ENCODE peak calls at places on chromosomes 11 and 22, in ten cellular contexts. G is HCT116, V is GM12878, Z is A549, F is Peyer's patch, L is tibial nerve, Q is transverse colon, W is esophagus muscularis mucosa, Y is sigmoid colon, B is body of pancreas. S is an unnamed sample.
A peak's percentile ranks its signal among the peaks of the same experiment; 100 is the strongest.

GRCh38 chr11:3010004-3010403 is 17.9 kb upstream of the NAP1L4 start:
- DNase-seq in G (no peak), V (no peak), Z (no peak), F (no peak), L (no peak), Q (no peak), W (no peak), Y (no peak), B (no peak), S (no peak)

GRCh38 chr11:67436459-67437081 is 912 bp downstream of the PTPRCAP start:
- DNase-seq in G (no peak), V (peak; percentile 75), Z (no peak), F (peak; percentile 89), L (no peak), Q (peak; percentile 78), W (no peak), Y (no peak), B (no peak), S (peak; percentile 55)

GRCh38 chr11:65869643-65870306 is 2.8 kb downstream of the EFEMP2 start:
- DNase-seq in G (no peak), V (no peak), Z (no peak), F (no peak), L (no peak), Q (no peak), W (no peak), Y (peak; percentile 69), B (peak; percentile 12), S (no peak)

GRCh38 chr22:37669586-37669985 is 5.8 kb upstream of the LGALS1 start:
- DNase-seq in G (no peak), V (no peak), Z (no peak), F (no peak), L (no peak), Q (no peak), W (no peak), Y (no peak), B (no peak), S (no peak)

GRCh38 chr11:74806267-74806666 is 57.6 kb downstream of the RNF169 start:
- DNase-seq in G (no peak), V (no peak), Z (peak; percentile 38), F (no peak), L (no peak), Q (no peak), W (no peak), Y (no peak), B (no peak), S (no peak)

GRCh38 chr22:49618689-49618953 is 209.1 kb downstream of the BRD1 start:
- DNase-seq in G (no peak), V (no peak), Z (no peak), F (no peak), L (no peak), Q (no peak), W (no peak), Y (peak; percentile 44), B (peak; percentile 8), S (no peak)

GRCh38 chr11:103907548-103908455 is 128.6 kb upstream of the DDI1 start:
- DNase-seq in G (no peak), V (no peak), Z (no peak), F (no peak), L (no peak), Q (no peak), W (no peak), Y (no peak), B (no peak), S (no peak)

GRCh38 chr11:68373189-68373809 is 60.9 kb downstream of the LRP5 start:
- DNase-seq in G (no peak), V (no peak), Z (no peak), F (no peak), L (no peak), Q (no peak), W (no peak), Y (no peak), B (no peak), S (peak; percentile 69)

GRCh38 chr11:46293616-46294015 is 16.2 kb downstream of the CREB3L1 start:
- DNase-seq in G (no peak), V (no peak), Z (no peak), F (no peak), L (no peak), Q (no peak), W (no peak), Y (no peak), B (no peak), S (no peak)

GRCh38 chr11:113401718-113402117 is 14.1 kb downstream of the ANKK1 start:
- DNase-seq in G (peak; percentile 32), V (no peak), Z (peak; percentile 51), F (peak; percentile 61), L (no peak), Q (peak; percentile 70), W (no peak), Y (no peak), B (peak; percentile 76), S (no peak)

GRCh38 chr11:3225159-3225758 is 6.6 kb upstream of the MRGPRG start:
- DNase-seq in G (no peak), V (no peak), Z (no peak), F (no peak), L (no peak), Q (no peak), W (no peak), Y (peak; percentile 58), B (peak; percentile 8), S (no peak)

GRCh38 chr11:107385361-107385982 is 72.2 kb downstream of the CWF19L2 start:
- DNase-seq in G (peak; percentile 29), V (no peak), Z (peak; percentile 2), F (no peak), L (no peak), Q (no peak), W (no peak), Y (no peak), B (no peak), S (no peak)

GRCh38 chr22:19483481-19484244 is 3.9 kb downstream of the CDC45 start:
- DNase-seq in G (no peak), V (no peak), Z (no peak), F (no peak), L (no peak), Q (no peak), W (no peak), Y (no peak), B (no peak), S (no peak)

GRCh38 chr11:69644071-69644961 is 3.4 kb downstream of the CCND1 start:
- DNase-seq in G (no peak), V (no peak), Z (peak; percentile 79), F (no peak), L (peak; percentile 49), Q (peak; percentile 67), W (no peak), Y (peak; percentile 86), B (peak; percentile 74), S (peak; percentile 65)

GRCh38 chr22:42717197-42717967 is 3.3 kb downstream of the A4GALT start:
- DNase-seq in G (no peak), V (no peak), Z (peak; percentile 66), F (no peak), L (no peak), Q (no peak), W (no peak), Y (no peak), B (no peak), S (peak; percentile 82)
- TF ChIP-seq POLR2A in G (no peak), V (no peak), Z (no peak), F (no peak), L (no peak), Q (no peak), W (no peak), Y (no peak), B (no peak), S (no peak)

GRCh38 chr11:100574894-100575769 is 112.0 kb upstream of the ARHGAP42 start:
- DNase-seq in G (peak; percentile 13), V (no peak), Z (peak; percentile 43), F (no peak), L (no peak), Q (no peak), W (no peak), Y (no peak), B (no peak), S (no peak)

GRCh38 chr11:100581318-100581717 is 105.8 kb upstream of the ARHGAP42 start:
- DNase-seq in G (no peak), V (no peak), Z (no peak), F (peak; percentile 49), L (no peak), Q (no peak), W (no peak), Y (no peak), B (no peak), S (no peak)

GRCh38 chr11:100573911-100574513 is 113.1 kb upstream of the ARHGAP42 start:
- DNase-seq in G (no peak), V (no peak), Z (no peak), F (no peak), L (no peak), Q (no peak), W (no peak), Y (no peak), B (no peak), S (no peak)

GRCh38 chr11:100576044-100577021 is 110.8 kb upstream of the ARHGAP42 start:
- DNase-seq in G (peak; percentile 43), V (peak; percentile 9), Z (peak; percentile 52), F (no peak), L (no peak), Q (no peak), W (no peak), Y (no peak), B (no peak), S (no peak)

DNA sequence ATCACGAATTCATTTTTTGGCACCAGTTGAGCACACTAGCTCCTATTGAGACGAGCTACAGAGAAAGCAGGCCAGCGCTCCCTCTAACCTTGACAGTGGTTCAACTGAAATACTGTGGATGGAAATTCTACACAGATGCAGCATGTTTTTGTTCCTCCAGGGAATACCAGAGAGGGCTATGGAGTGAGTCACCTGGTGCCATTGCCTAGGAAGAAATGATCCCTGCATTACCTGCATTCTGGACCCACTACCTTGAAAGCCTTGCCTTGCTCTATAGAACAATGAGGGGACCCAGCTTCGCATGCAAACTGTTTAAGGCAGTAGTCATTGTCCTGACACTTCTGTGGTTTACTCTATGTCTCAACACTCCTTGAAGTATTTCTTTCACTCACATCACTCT is 108.1 kb upstream of the ARHGAP42 start:
- DNase-seq in G (no peak), V (no peak), Z (no peak), F (no peak), L (no peak), Q (no peak), W (no peak), Y (no peak), B (no peak), S (no peak)
- H3K27ac ChIP-seq in G (no peak overlapping the region), V (no peak overlapping the region), Z (no peak overlapping the region), F (no peak overlapping the region), L (no peak overlapping the region), Q (no peak overlapping the region), W (no peak overlapping the region), Y (no peak overlapping the region), B (no peak overlapping the region), S (no peak overlapping the region)

GRCh38 chr11:1560618-1561251 is 11.3 kb downstream of the DUSP8 start:
- DNase-seq in G (no peak), V (no peak), Z (no peak), F (no peak), L (no peak), Q (no peak), W (no peak), Y (no peak), B (no peak), S (no peak)
- TF ChIP-seq CTCF in G (no peak), V (no peak), Z (no peak), F (no peak), L (no peak), Q (no peak), W (no peak), Y (no peak), B (no peak), S (no peak)

DNA sequence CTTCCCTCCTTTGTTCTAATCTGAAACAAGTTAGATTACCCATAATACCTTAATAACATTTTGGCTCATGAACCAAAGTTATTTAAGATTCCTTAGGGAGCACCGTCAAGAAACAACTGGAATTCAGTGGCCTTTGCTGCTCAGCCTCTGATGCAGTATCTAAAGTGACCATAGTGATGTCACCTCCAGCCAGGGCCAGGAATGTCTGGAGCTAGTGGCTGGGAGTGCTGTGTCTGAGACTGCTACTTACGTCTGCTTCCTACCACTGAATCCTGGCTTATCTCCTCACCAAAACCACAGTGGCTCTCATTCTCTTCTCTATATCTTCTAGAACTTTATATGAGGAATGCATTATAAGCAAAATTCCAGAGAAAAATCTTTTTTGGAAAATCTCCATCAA is 658.0 kb downstream of the DLG2 start:
- DNase-seq in G (no peak), V (no peak), Z (no peak), F (no peak), L (no peak), Q (no peak), W (no peak), Y (no peak), B (no peak), S (no peak)
- TF ChIP-seq POLR2A in G (no peak), V (no peak), Z (no peak), F (no peak), L (no peak), Q (no peak), W (no peak), Y (no peak), B (no peak), S (no peak)

S was measured in uterus.